ENCODE peak calls at places on chromosomes 4 and X, in five cellular contexts. U is A549; E is CD4-positive, alpha-beta memory T cell; S is cardiac muscle cell; I is mammary epithelial cell. P is an unnamed sample.

GRCh38 chrX:19512359-19512758 is 2.9 kb downstream of the MAP3K15 start:
- DNase-seq in E (no peak), I (no peak), S (no peak), U (no peak), P (no peak)

GRCh38 chrX:119870626-119871131 is 854 bp downstream of the RNF113A start:
- DNase-seq in I (peak; percentile 3), S (peak; percentile 41), E (peak; percentile 42), U (no peak), P (no peak)

GRCh38 chrX:30887721-30888120 is 1.3 kb downstream of the TAB3 start:
- DNase-seq in U (no peak), I (no peak), E (peak; percentile 0), S (no peak), P (no peak)

GRCh38 chr4:2082118-2082517 is 23.0 kb downstream of the NAT8L start:
- DNase-seq in U (no peak), I (no peak), S (no peak), E (no peak), P (peak; percentile 30)

GRCh38 chrX:72097081-72097480 is 34.6 kb downstream of the RTL5 start:
- DNase-seq in I (no peak), U (no peak), S (no peak), E (no peak), P (no peak)

GRCh38 chr4:148649669-148650331 is 207.6 kb upstream of the NR3C2 start:
- DNase-seq in U (no peak), S (no peak), I (peak; percentile 26), E (no peak), P (no peak)

GRCh38 chr4:172809998-172810397 is 358.6 kb upstream of the GALNT7 start:
- DNase-seq in I (no peak), U (no peak), E (no peak), S (no peak), P (no peak)

GRCh38 chrX:7147431-7147977 is at the start of gene STS:
- DNase-seq in S (peak; percentile 70), U (no peak), E (no peak), I (peak; percentile 27), P (no peak)

GRCh38 chrX:136336623-136337022 is 35.9 kb downstream of the ADGRG4 start:
- DNase-seq in E (no peak), U (peak; percentile 1), S (no peak), I (no peak), P (no peak)

GRCh38 chr4:81136161-81136910 is 78.7 kb downstream of the PRKG2 start:
- DNase-seq in I (no peak), E (no peak), U (no peak), S (no peak), P (peak; percentile 74)

GRCh38 chr4:3637326-3638016 is 105.2 kb upstream of the LRPAP1 start:
- DNase-seq in E (no peak), I (no peak), S (no peak), U (no peak), P (no peak)

GRCh38 chrX:49910344-49910743 is 12.1 kb upstream of the CLCN5 start:
- DNase-seq in I (no peak), U (no peak), E (peak; percentile 4), S (no peak), P (no peak)

GRCh38 chr4:4851906-4852305 is 7.6 kb upstream of the MSX1 start:
- DNase-seq in U (no peak), E (no peak), I (no peak), S (no peak), P (no peak)

GRCh38 chr4:79317711-79318110 is 8.2 kb downstream of the NAA11 start:
- DNase-seq in U (no peak), E (no peak), S (no peak), I (no peak), P (no peak)

GRCh38 chrX:54482839-54483593 is 13.0 kb downstream of the FGD1 start:
- DNase-seq in E (no peak), I (no peak), U (no peak), S (no peak), P (no peak)
- H3K4me3 ChIP-seq in E (no peak overlapping the region), I (no peak overlapping the region), U (no peak overlapping the region), S (no peak overlapping the region), P (peak overlapping the region; percentile 26)

DNA sequence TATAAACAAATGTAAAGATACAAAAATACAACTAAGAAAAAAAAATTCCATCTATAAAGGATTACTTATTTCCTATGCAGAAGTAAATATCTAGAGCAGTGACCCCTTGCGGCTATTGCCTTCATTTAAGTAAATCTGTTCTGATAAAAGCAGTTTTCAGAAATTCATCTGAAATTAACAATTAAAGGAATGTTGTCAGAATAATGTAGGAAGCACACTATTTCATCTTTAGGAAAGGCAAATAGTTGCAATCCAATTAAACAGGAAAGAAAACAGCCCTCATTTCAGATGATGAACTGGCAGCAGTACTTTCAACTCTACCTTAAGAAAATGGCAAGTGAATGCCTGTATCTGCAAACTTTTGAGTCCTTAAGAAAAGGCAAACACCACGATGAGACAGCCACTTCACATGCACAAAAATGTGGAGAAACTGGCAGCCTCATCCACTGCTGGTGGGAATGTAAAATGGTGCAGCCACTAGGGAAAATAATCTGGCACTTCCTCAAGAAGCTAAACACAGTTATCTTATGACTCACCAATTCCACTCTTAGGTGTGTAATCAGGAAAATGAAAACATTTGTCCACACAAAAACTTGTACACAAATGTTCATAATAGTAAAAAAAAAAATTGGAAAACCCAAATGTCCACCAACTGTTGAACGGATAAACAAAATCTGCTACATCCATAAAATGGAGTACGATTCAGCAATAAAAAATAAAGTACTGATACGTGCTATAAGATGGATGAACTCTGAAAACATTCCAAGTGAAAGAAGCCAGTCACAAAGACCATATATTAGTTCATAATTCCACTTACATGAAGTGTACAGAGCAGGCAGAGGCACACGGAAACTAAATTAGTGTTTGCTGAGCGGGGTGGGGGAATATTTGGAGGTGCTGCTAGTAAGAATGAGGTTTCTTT is 2.0 kb upstream of the THAP9 start:
- DNase-seq in E (peak; percentile 17), U (peak; percentile 59), S (no peak), I (peak; percentile 56), P (no peak)
- H3K4me1 ChIP-seq in E (peaks cover 42% of the 10 kb centered on the region), U (peaks cover 28% of the 10 kb centered on the region), S (peaks cover 14% of the 10 kb centered on the region), I (peaks cover 6% of the 10 kb centered on the region), P (peaks cover 20% of the 10 kb centered on the region)

GRCh38 chrX:154430916-154431315 is 2.4 kb downstream of the ATP6AP1 start:
- DNase-seq in S (no peak), E (no peak), I (no peak), U (no peak), P (no peak)
- H3K27ac ChIP-seq in S (no peak overlapping the region), E (no peak overlapping the region), I (no peak overlapping the region), U (no peak overlapping the region), P (no peak overlapping the region)

GRCh38 chrX:108439434-108439883 is at the start of gene COL4A5:
- DNase-seq in U (peak; percentile 95), E (peak; percentile 2), I (peak; percentile 93), S (peak; percentile 92), P (no peak)

GRCh38 chrX:108447303-108447702 is 7.7 kb downstream of the COL4A5 start:
- DNase-seq in U (peak; percentile 23), I (peak; percentile 58), E (no peak), S (no peak), P (no peak)

GRCh38 chrX:108439961-108440696 is 491 bp downstream of the COL4A5 start:
- DNase-seq in E (no peak), U (no peak), I (no peak), S (peak; percentile 67), P (no peak)

GRCh38 chrX:108437789-108438623 is at the start of gene COL4A6:
- DNase-seq in S (peak; percentile 71), E (no peak), U (peak; percentile 49), I (peak; percentile 59), P (no peak)

DNA sequence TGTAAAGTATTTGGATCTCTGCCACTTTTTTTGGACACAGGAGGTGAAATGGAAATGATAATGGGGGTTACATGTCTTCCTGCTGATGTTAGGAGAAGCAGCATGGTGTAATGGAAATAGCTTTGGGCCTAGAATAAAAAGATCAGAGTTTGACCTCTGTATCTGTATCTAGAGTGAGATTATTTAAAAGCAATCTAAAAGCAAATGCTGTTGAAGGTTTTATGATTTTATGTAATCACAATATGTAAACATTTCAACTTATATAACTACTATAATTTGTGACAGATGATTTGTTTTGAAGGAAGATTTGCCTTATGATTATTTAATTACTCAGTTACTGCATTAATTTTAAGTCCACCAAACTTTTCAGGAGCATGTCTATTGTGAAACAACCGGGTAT is 3.4 kb downstream of the COL4A5 start:
- DNase-seq in E (no peak), U (no peak), I (no peak), S (no peak), P (no peak)
- H3K4me3 ChIP-seq in E (no peak overlapping the region), U (peak overlapping the region; percentile 90), I (peak overlapping the region; percentile 71), S (no peak overlapping the region), P (peak overlapping the region; percentile 67)

DNA sequence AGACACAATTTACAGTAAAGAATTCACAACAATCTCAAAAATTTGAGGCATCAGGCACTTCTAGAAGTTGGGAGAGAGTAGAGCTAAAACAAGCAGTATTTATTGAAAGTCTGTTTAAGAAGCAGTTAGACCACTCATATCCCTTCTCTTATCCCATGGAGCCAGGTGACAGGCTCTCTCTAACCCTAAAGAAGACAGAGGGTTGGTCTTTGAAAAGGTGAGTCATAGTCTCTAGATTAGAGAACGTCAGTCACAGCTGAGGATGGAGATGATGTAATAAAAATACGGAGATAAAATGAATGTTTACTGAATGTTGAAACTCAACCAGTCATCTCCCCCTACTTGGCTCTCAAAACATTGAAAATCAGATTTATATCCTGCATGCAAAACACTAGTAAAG is 223.8 kb downstream of the CHIC2 start:
- DNase-seq in U (peak; percentile 12), S (no peak), I (peak; percentile 28), E (no peak), P (no peak)
- H3K4me1 ChIP-seq in U (peaks cover 12% of the 10 kb centered on the region), S (peaks cover 14% of the 10 kb centered on the region), I (no peaks in the 10 kb centered on the region), E (no peaks in the 10 kb centered on the region), P (no peaks in the 10 kb centered on the region)

GRCh38 chr4:8129136-8129535 is 29.5 kb downstream of the ABLIM2 start:
- DNase-seq in U (no peak), E (no peak), S (no peak), I (no peak), P (no peak)

GRCh38 chr4:8126523-8126922 is 32.1 kb downstream of the ABLIM2 start:
- DNase-seq in E (no peak), U (no peak), S (no peak), I (no peak), P (no peak)

GRCh38 chr4:8127051-8127798 is 31.4 kb downstream of the ABLIM2 start:
- DNase-seq in U (no peak), S (no peak), I (no peak), E (no peak), P (no peak)

GRCh38 chr4:8129785-8130184 is 28.8 kb downstream of the ABLIM2 start:
- DNase-seq in S (no peak), U (no peak), E (no peak), I (no peak), P (no peak)

GRCh38 chr4:8128096-8128856 is 30.3 kb downstream of the ABLIM2 start:
- DNase-seq in E (no peak), S (no peak), I (no peak), U (no peak), P (no peak)
- H3K27ac ChIP-seq in E (no peak overlapping the region), S (no peak overlapping the region), I (no peak overlapping the region), U (no peak overlapping the region), P (no peak overlapping the region)

GRCh38 chrX:67114635-67115034 is 429.2 kb upstream of the AR start:
- DNase-seq in E (no peak), I (no peak), U (no peak), S (no peak), P (no peak)
- H3K4me3 ChIP-seq in E (no peak overlapping the region), I (no peak overlapping the region), U (no peak overlapping the region), S (no peak overlapping the region), P (no peak overlapping the region)

P was measured in ascending aorta.